ENCODE peak calls at places on chromosomes 13 and 19, in ten cellular contexts. M, D, E, F, J, U, W, C, X and Q are unnamed samples.
A peak's percentile ranks its signal among the peaks of the same experiment; 100 is the strongest.

GRCh38 chr13:80336335-80336734 is 4.6 kb downstream of the SPRY2 start:
- DNase-seq in M (no peak), C (no peak), U (no peak), D (no peak), E (peak; percentile 53), X (peak; percentile 40), W (no peak), J (no peak), F (no peak), Q (no peak)

GRCh38 chr13:32298695-32299094 is 16.5 kb downstream of the ZAR1L start:
- DNase-seq in E (no peak), J (no peak), D (no peak), C (no peak), X (no peak), W (no peak), U (no peak), M (no peak), F (no peak), Q (no peak)

GRCh38 chr13:40509876-40510275 is 156.6 kb downstream of the FOXO1 start:
- DNase-seq in C (no peak), X (no peak), F (no peak), D (no peak), U (no peak), J (no peak), E (no peak), M (no peak), W (no peak), Q (no peak)

GRCh38 chr13:112525306-112525945 is 62.5 kb downstream of the TUBGCP3 start:
- DNase-seq in E (no peak), C (no peak), W (no peak), U (no peak), D (no peak), J (no peak), X (no peak), F (no peak), M (no peak), Q (no peak)

GRCh38 chr13:37656247-37656940 is 57.8 kb upstream of the POSTN start:
- DNase-seq in W (no peak), X (peak; percentile 97), U (peak; percentile 88), D (no peak), M (peak; percentile 37), E (peak; percentile 95), J (no peak), F (no peak), C (no peak), Q (no peak)

GRCh38 chr13:41565221-41565620 is 107.9 kb downstream of the RGCC start:
- DNase-seq in C (no peak), W (no peak), E (peak; percentile 85), M (peak; percentile 25), F (no peak), X (peak; percentile 85), D (no peak), J (no peak), U (no peak), Q (no peak)

GRCh38 chr19:7815325-7815724 is 14.7 kb upstream of the EVI5L start:
- DNase-seq in F (no peak), M (no peak), U (no peak), D (no peak), W (no peak), C (no peak), X (no peak), J (no peak), E (no peak), Q (no peak)

GRCh38 chr13:30466358-30466714 is 600 bp upstream of the HMGB1 start:
- DNase-seq in M (peak; percentile 62), F (no peak), D (peak; percentile 73), E (no peak), C (no peak), X (peak; percentile 34), J (no peak), U (no peak), W (no peak), Q (no peak)

GRCh38 chr19:55753401-55753800 is 5.5 kb upstream of the RFPL4A start:
- DNase-seq in J (no peak), W (no peak), M (no peak), E (no peak), D (no peak), F (no peak), X (no peak), C (no peak), U (no peak), Q (no peak)

DNA sequence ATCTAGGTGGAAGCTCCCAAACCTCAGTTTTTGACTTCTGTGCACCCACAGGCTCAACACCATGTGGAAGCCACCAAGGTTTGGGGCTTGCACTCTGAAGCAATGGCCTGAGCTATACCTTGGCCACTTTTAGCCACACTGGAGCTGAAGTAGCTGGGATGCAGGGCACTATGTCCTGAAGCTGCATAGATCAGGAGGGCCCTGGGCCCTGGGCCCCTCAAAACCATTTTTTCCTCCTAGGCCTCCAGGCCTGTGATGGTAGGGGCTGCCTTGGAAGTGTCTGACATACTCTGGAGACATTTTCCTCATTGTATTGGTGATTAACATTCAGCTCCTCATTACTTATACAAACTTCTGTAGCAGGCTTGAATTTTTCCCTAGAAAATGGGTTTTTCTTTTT is 273.7 kb downstream of the FGF9 start:
- DNase-seq in X (no peak), W (no peak), E (no peak), J (no peak), M (no peak), D (no peak), C (no peak), F (no peak), U (no peak), Q (no peak)
- TF ChIP-seq CTCF in X (no peak), W (no peak), E (no peak), J (no peak), M (no peak), D (no peak), C (no peak), F (no peak), U (no peak), Q (no peak)

DNA sequence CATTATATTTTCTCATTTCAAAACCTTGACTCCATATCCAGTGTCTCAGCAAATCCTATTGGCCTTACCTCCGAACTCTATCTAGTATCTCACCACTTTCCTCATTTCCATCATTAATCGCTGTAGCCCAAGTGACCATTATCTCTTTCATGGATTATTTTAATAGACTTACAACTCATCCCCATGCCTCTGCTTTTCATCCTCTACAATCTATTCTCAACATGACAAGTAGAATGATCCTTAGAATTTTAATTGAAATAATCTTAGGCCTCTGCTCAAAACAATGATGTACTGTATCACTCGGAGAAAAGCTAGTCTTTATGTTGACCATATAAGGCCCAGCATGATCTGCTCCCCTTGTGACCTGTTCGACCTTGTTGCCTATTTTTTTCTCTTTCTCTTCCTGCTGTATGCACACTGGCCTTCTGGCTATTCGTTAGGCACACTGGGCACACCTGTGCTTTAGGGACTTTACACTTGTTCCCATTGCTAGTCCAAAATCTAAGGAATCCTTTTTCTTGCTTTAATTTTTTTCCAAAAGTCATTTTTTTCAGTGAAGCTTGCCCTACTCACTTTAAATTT is 21.4 kb downstream of the DNAJC15 start:
- DNase-seq in E (no peak), X (no peak), D (no peak), F (no peak), W (no peak), J (no peak), U (no peak), M (no peak), C (no peak), Q (no peak)
- H3K4me3 ChIP-seq in E (no peak overlapping the region), X (no peak overlapping the region), D (peak overlapping the region; percentile 31), F (no peak overlapping the region), W (no peak overlapping the region), J (no peak overlapping the region), U (no peak overlapping the region), M (no peak overlapping the region), C (no peak overlapping the region), Q (no peak overlapping the region)

GRCh38 chr19:12155324-12155723 is 1.2 kb downstream of the ZNF625 start:
- DNase-seq in M (no peak), C (no peak), W (no peak), E (no peak), F (no peak), X (no peak), U (no peak), J (no peak), D (no peak), Q (no peak)

GRCh38 chr19:12159773-12160414 is 3.0 kb upstream of the ZNF136 start:
- DNase-seq in J (no peak), F (no peak), E (no peak), M (no peak), X (no peak), C (no peak), D (peak; percentile 28), W (no peak), U (no peak), Q (no peak)

GRCh38 chr19:12156254-12157058 is at the start of gene ZNF625:
- DNase-seq in D (peak; percentile 79), E (peak; percentile 86), X (peak; percentile 79), W (peak; percentile 90), U (peak; percentile 71), M (peak; percentile 87), C (peak; percentile 95), J (peak; percentile 82), F (peak; percentile 94), Q (peak; percentile 93)
- TF ChIP-seq CTCF in D (no peak), E (no peak), X (no peak), W (no peak), U (no peak), M (no peak), C (no peak), J (no peak), F (no peak), Q (no peak)

DNA sequence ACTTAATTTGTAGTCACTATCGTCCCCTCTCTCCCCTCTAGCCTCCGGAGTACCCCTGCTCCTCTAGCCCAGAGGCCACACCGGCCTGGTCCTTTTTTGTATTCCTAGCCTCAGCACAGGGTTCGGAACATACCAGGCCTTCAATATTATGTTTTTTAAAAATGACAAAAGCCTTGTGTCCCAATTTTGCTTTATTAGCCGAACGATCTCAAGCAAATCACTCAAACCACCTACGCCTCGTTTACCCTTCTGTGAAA is 463 bp upstream of the POMP start:
- DNase-seq in F (no peak), W (no peak), C (no peak), J (no peak), D (no peak), M (no peak), X (peak; percentile 23), E (no peak), U (no peak), Q (no peak)
- H3K4me3 ChIP-seq in F (peak overlapping the region; percentile 87), W (peak overlapping the region; percentile 87), C (peak overlapping the region; percentile 84), J (peak overlapping the region; percentile 96), D (peak overlapping the region; percentile 83), M (peak overlapping the region; percentile 97), X (peak overlapping the region; percentile 89), E (peak overlapping the region; percentile 92), U (peak overlapping the region; percentile 96), Q (peak overlapping the region; percentile 83)